ENCODE peak calls at places on chromosomes 16 and 17, in six cellular contexts. One of them, this sample, is unnamed.

GRCh38 chr17:58956997-58957724 is 149.5 kb downstream of the TRIM37 start:
- DNase-seq in activated naive CD4-positive, alpha-beta T cell: no peak
- DNase-seq in bronchial epithelial cell: peak
- DNase-seq in activated CD4-positive, CD25-positive, alpha-beta regulatory T cell: no peak
- DNase-seq in HEK293T: no peak
- DNase-seq in cardiac septum: no peak
- DNase-seq in this sample: no peak

GRCh38 chr16:72935896-72936295 is 112.0 kb downstream of the ZFHX3 start:
- DNase-seq in activated naive CD4-positive, alpha-beta T cell: no peak
- DNase-seq in bronchial epithelial cell: no peak
- DNase-seq in activated CD4-positive, CD25-positive, alpha-beta regulatory T cell: no peak
- DNase-seq in HEK293T: no peak
- DNase-seq in cardiac septum: peak
- DNase-seq in this sample: no peak

GRCh38 chr17:44599298-44600175 is 42.3 kb downstream of the FZD2 start:
- DNase-seq in activated naive CD4-positive, alpha-beta T cell: no peak
- DNase-seq in bronchial epithelial cell: peak
- DNase-seq in activated CD4-positive, CD25-positive, alpha-beta regulatory T cell: no peak
- DNase-seq in HEK293T: no peak
- DNase-seq in cardiac septum: no peak
- DNase-seq in this sample: no peak

GRCh38 chr16:1059310-1059709 is 13.2 kb upstream of the SSTR5 start:
- DNase-seq in activated naive CD4-positive, alpha-beta T cell: no peak
- DNase-seq in bronchial epithelial cell: no peak
- DNase-seq in activated CD4-positive, CD25-positive, alpha-beta regulatory T cell: no peak
- DNase-seq in HEK293T: no peak
- DNase-seq in cardiac septum: no peak
- DNase-seq in this sample: no peak

GRCh38 chr17:56125830-56126819 is 27.1 kb upstream of the ANKFN1 start:
- DNase-seq in activated naive CD4-positive, alpha-beta T cell: no peak
- DNase-seq in bronchial epithelial cell: peak
- DNase-seq in activated CD4-positive, CD25-positive, alpha-beta regulatory T cell: no peak
- DNase-seq in HEK293T: peak
- DNase-seq in cardiac septum: no peak
- DNase-seq in this sample: peak

GRCh38 chr16:48864055-48864454 is 254.1 kb upstream of the N4BP1 start:
- DNase-seq in activated naive CD4-positive, alpha-beta T cell: no peak
- DNase-seq in bronchial epithelial cell: no peak
- DNase-seq in activated CD4-positive, CD25-positive, alpha-beta regulatory T cell: no peak
- DNase-seq in HEK293T: peak
- DNase-seq in cardiac septum: no peak
- DNase-seq in this sample: no peak

GRCh38 chr16:27235938-27236245 is 32.6 kb downstream of the KDM8 start:
- DNase-seq in activated naive CD4-positive, alpha-beta T cell: no peak
- DNase-seq in bronchial epithelial cell: no peak
- DNase-seq in activated CD4-positive, CD25-positive, alpha-beta regulatory T cell: no peak
- DNase-seq in HEK293T: no peak
- DNase-seq in cardiac septum: no peak
- DNase-seq in this sample: no peak

GRCh38 chr17:50621562-50621961 is 13.1 kb upstream of the ABCC3 start:
- DNase-seq in activated naive CD4-positive, alpha-beta T cell: no peak
- DNase-seq in bronchial epithelial cell: peak
- DNase-seq in activated CD4-positive, CD25-positive, alpha-beta regulatory T cell: no peak
- DNase-seq in HEK293T: no peak
- DNase-seq in cardiac septum: no peak
- DNase-seq in this sample: peak

GRCh38 chr16:64132686-64133085 is 989.2 kb downstream of the CDH11 start:
- DNase-seq in activated naive CD4-positive, alpha-beta T cell: no peak
- DNase-seq in bronchial epithelial cell: no peak
- DNase-seq in activated CD4-positive, CD25-positive, alpha-beta regulatory T cell: no peak
- DNase-seq in HEK293T: no peak
- DNase-seq in cardiac septum: no peak
- DNase-seq in this sample: no peak

GRCh38 chr16:87375426-87376135 is 8.0 kb downstream of the FBXO31 start:
- DNase-seq in activated naive CD4-positive, alpha-beta T cell: no peak
- DNase-seq in bronchial epithelial cell: peak
- DNase-seq in activated CD4-positive, CD25-positive, alpha-beta regulatory T cell: no peak
- DNase-seq in HEK293T: no peak
- DNase-seq in cardiac septum: no peak
- DNase-seq in this sample: no peak

GRCh38 chr17:77839324-77840155 is 119.0 kb upstream of the TNRC6C start:
- DNase-seq in activated naive CD4-positive, alpha-beta T cell: no peak
- DNase-seq in bronchial epithelial cell: no peak
- DNase-seq in activated CD4-positive, CD25-positive, alpha-beta regulatory T cell: no peak
- DNase-seq in HEK293T: no peak
- DNase-seq in cardiac septum: peak
- DNase-seq in this sample: no peak

GRCh38 chr17:4509402-4509801 is 10.7 kb downstream of the SPNS2 start:
- DNase-seq in activated naive CD4-positive, alpha-beta T cell: peak
- DNase-seq in bronchial epithelial cell: no peak
- DNase-seq in activated CD4-positive, CD25-positive, alpha-beta regulatory T cell: no peak
- DNase-seq in HEK293T: no peak
- DNase-seq in cardiac septum: no peak
- DNase-seq in this sample: no peak

GRCh38 chr17:4531988-4532736 is 23.0 kb downstream of the MYBBP1A start:
- DNase-seq in activated naive CD4-positive, alpha-beta T cell: no peak
- DNase-seq in bronchial epithelial cell: no peak
- DNase-seq in activated CD4-positive, CD25-positive, alpha-beta regulatory T cell: no peak
- DNase-seq in HEK293T: no peak
- DNase-seq in cardiac septum: no peak
- DNase-seq in this sample: no peak

GRCh38 chr17:45061606-45062205 is 589 bp downstream of the NMT1 start:
- DNase-seq in activated naive CD4-positive, alpha-beta T cell: no peak
- DNase-seq in bronchial epithelial cell: no peak
- DNase-seq in activated CD4-positive, CD25-positive, alpha-beta regulatory T cell: no peak
- DNase-seq in HEK293T: no peak
- DNase-seq in cardiac septum: no peak
- DNase-seq in this sample: peak

GRCh38 chr16:15970202-15970601 is 20.8 kb downstream of the ABCC1 start:
- DNase-seq in activated naive CD4-positive, alpha-beta T cell: no peak
- DNase-seq in bronchial epithelial cell: peak
- DNase-seq in activated CD4-positive, CD25-positive, alpha-beta regulatory T cell: no peak
- DNase-seq in HEK293T: no peak
- DNase-seq in cardiac septum: no peak
- DNase-seq in this sample: no peak